ENCODE peak calls at places on chromosomes 12 and 14, in eight cellular contexts. P is cardiac muscle cell; I is ascending aorta; J is ovary; X is right cardiac atrium; V is spleen; L is adrenal gland; N is effector memory CD4-positive, alpha-beta T cell. S is an unnamed sample. For H3K4me1, the result is how much of the 10 kb centered on the place peaks cover.

GRCh38 chr12:116360579-116361403 is 83.3 kb upstream of the MED13L start:
- DNase-seq in P (no peak), I (no peak), J (no peak), X (no peak), V (peak), L (no peak), N (no peak), S (peak)

GRCh38 chr12:107759410-107759809 is 1.5 kb downstream of the PRDM4 start:
- DNase-seq in P (peak), I (no peak), J (no peak), X (no peak), V (no peak), L (no peak), N (no peak), S (no peak)

GRCh38 chr12:29414368-29414767 is 33.4 kb upstream of the ERGIC2 start:
- DNase-seq in P (no peak), I (no peak), J (no peak), X (no peak), V (no peak), L (no peak), N (no peak), S (no peak)

GRCh38 chr14:96207686-96208085 is 3.0 kb downstream of the BDKRB2 start:
- DNase-seq in P (no peak), I (no peak), J (no peak), X (no peak), V (no peak), L (no peak), N (no peak), S (no peak)

GRCh38 chr12:79262938-79263337 is 398.4 kb downstream of the SYT1 start:
- DNase-seq in P (no peak), I (no peak), J (no peak), X (no peak), V (no peak), L (no peak), N (no peak), S (no peak)

GRCh38 chr12:93751864-93752610 is 74.9 kb downstream of the CRADD start:
- DNase-seq in P (no peak), I (no peak), J (no peak), X (no peak), V (no peak), L (no peak), N (no peak), S (no peak)

GRCh38 chr12:63913929-63914328 is 69.4 kb downstream of the SRGAP1 start:
- DNase-seq in P (no peak), I (no peak), J (no peak), X (no peak), V (no peak), L (no peak), N (no peak), S (no peak)

GRCh38 chr14:100900837-100901390 is 2.6 kb downstream of the RTL1 start:
- DNase-seq in P (peak), I (peak), J (peak), X (no peak), V (peak), L (peak), N (no peak), S (no peak)

GRCh38 chr14:54312166-54312801 is 84.5 kb upstream of the CDKN3 start:
- DNase-seq in P (peak), I (no peak), J (no peak), X (peak), V (no peak), L (no peak), N (no peak), S (no peak)

GRCh38 chr12:91974541-91974940 is 171.1 kb downstream of the BTG1 start:
- DNase-seq in P (no peak), I (no peak), J (no peak), X (no peak), V (no peak), L (no peak), N (no peak), S (no peak)

GRCh38 chr14:56087824-56088571 is 30.2 kb upstream of the PELI2 start:
- DNase-seq in P (no peak), I (no peak), J (no peak), X (no peak), V (no peak), L (no peak), N (no peak), S (no peak)

GRCh38 chr14:75794615-75795038 is 133.6 kb downstream of the TTLL5 start:
- DNase-seq in P (peak), I (no peak), J (no peak), X (no peak), V (no peak), L (no peak), N (no peak), S (no peak)

GRCh38 chr14:81464253-81465001 is 64.3 kb upstream of the STON2 start:
- DNase-seq in P (peak), I (no peak), J (peak), X (no peak), V (no peak), L (peak), N (peak), S (no peak)

GRCh38 chr12:30110970-30111586 is 327.3 kb upstream of the TMTC1 start:
- DNase-seq in P (peak), I (no peak), J (no peak), X (no peak), V (no peak), L (no peak), N (no peak), S (no peak)

GRCh38 chr12:117468016-117468415 is 106.6 kb upstream of the NOS1 start:
- DNase-seq in P (no peak), I (no peak), J (no peak), X (no peak), V (no peak), L (no peak), N (no peak), S (no peak)

GRCh38 chr14:103374121-103374520 is 11.1 kb upstream of the MARK3 start:
- DNase-seq in P (no peak), I (no peak), J (no peak), X (no peak), V (no peak), L (no peak), N (no peak), S (no peak)

GRCh38 chr14:24058260-24058950 is 6.6 kb downstream of the CARMIL3 start:
- DNase-seq in P (peak), I (peak), J (peak), X (peak), V (peak), L (peak), N (no peak), S (peak)

GRCh38 chr12:108442077-108442476 is 73.0 kb upstream of the FICD start:
- DNase-seq in P (peak), I (no peak), J (no peak), X (no peak), V (no peak), L (no peak), N (no peak), S (no peak)

GRCh38 chr14:95507701-95508103 is 8.7 kb downstream of the SYNE3 start:
- DNase-seq in P (peak), I (peak), J (no peak), X (peak), V (peak), L (peak), N (no peak), S (no peak)

GRCh38 chr12:69345742-69346141 is 2.4 kb upstream of the LYZ start:
- DNase-seq in P (no peak), I (no peak), J (no peak), X (no peak), V (no peak), L (no peak), N (no peak), S (no peak)

GRCh38 chr12:82937151-82937550 is 250.4 kb downstream of the TMTC2 start:
- DNase-seq in P (peak), I (no peak), J (no peak), X (no peak), V (no peak), L (no peak), N (no peak), S (no peak)

GRCh38 chr14:74647061-74647833 is 35.2 kb upstream of the LTBP2 start:
- DNase-seq in P (no peak), I (no peak), J (no peak), X (no peak), V (no peak), L (no peak), N (no peak), S (no peak)

GRCh38 chr14:22168092-22168955 is 420.7 kb downstream of the DAD1 start:
- DNase-seq in P (peak), I (no peak), J (no peak), X (no peak), V (no peak), L (no peak), N (no peak), S (no peak)

GRCh38 chr12:15726029-15726756 is 63.0 kb downstream of the EPS8 start:
- DNase-seq in P (peak), I (no peak), J (no peak), X (no peak), V (no peak), L (no peak), N (no peak), S (no peak)

GRCh38 chr12:40834321-40834720 is 142.1 kb downstream of the CNTN1 start:
- DNase-seq in P (no peak), I (no peak), J (no peak), X (no peak), V (no peak), L (no peak), N (no peak), S (no peak)

GRCh38 chr12:49703647-49704137 is 3.5 kb downstream of the FMNL3 start:
- DNase-seq in P (peak), I (no peak), J (no peak), X (no peak), V (no peak), L (no peak), N (peak), S (no peak)

GRCh38 chr12:92717202-92717601 is 14.4 kb downstream of the PLEKHG7 start:
- DNase-seq in P (peak), I (no peak), J (no peak), X (no peak), V (no peak), L (no peak), N (no peak), S (no peak)

GRCh38 chr12:45292486-45293195 is 76.7 kb downstream of the ANO6 start:
- DNase-seq in P (no peak), I (peak), J (peak), X (no peak), V (no peak), L (no peak), N (no peak), S (no peak)

GRCh38 chr12:7321624-7322023 is 17.8 kb downstream of the ACSM4 start:
- DNase-seq in P (no peak), I (no peak), J (no peak), X (no peak), V (no peak), L (no peak), N (no peak), S (no peak)

GRCh38 chr14:56085471-56085870 is 32.7 kb upstream of the PELI2 start:
- DNase-seq in P (no peak), I (no peak), J (no peak), X (no peak), V (no peak), L (no peak), N (no peak), S (no peak)

GRCh38 chr14:92108345-92109254 is 2.2 kb upstream of the ATXN3 start:
- DNase-seq in P (peak), I (no peak), J (no peak), X (no peak), V (no peak), L (no peak), N (no peak), S (no peak)

GRCh38 chr14:54175298-54175942 is 218.8 kb upstream of the BMP4 start:
- DNase-seq in P (peak), I (peak), J (peak), X (peak), V (no peak), L (peak), N (no peak), S (no peak)

GRCh38 chr12:40819427-40820108 is 127.3 kb downstream of the CNTN1 start:
- DNase-seq in P (no peak), I (no peak), J (peak), X (peak), V (peak), L (peak), N (no peak), S (peak)

GRCh38 chr14:97625512-97625911 is 828.3 kb downstream of the VRK1 start:
- DNase-seq in P (no peak), I (no peak), J (no peak), X (no peak), V (no peak), L (no peak), N (no peak), S (no peak)

GRCh38 chr12:92952394-92952793 is 23.3 kb upstream of the EEA1 start:
- DNase-seq in P (no peak), I (no peak), J (no peak), X (no peak), V (no peak), L (no peak), N (no peak), S (no peak)

GRCh38 chr12:126936181-126936851 is 1330.7 kb upstream of the TMEM132C start:
- DNase-seq in P (no peak), I (no peak), J (no peak), X (peak), V (no peak), L (peak), N (no peak), S (no peak)

DNA sequence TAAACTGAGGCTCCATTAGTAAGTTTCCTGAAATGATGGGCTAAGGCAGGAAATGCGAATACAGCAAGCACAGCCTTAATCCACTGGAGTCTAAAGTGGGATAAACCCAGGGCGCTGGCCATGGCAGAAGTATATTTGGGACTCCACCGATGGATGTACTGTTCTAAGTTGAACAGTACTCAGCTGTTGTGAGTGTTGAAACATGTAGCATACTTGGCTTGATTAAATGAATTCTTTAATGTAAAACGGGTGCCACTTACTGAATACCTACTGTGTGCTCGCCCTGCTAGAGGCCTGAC is 1.0 kb downstream of the SSPN start:
- DNase-seq in P (peak), I (no peak), J (no peak), X (peak), V (no peak), L (no peak), N (no peak), S (no peak)
- H3K4me3 ChIP-seq in P (peak), I (peak), J (peak), X (peak), V (peak), L (no peak), N (no peak), S (peak)

GRCh38 chr14:99213101-99213500 is 58.9 kb downstream of the BCL11B start:
- DNase-seq in P (no peak), I (no peak), J (no peak), X (no peak), V (peak), L (no peak), N (no peak), S (no peak)
- H3K4me1 ChIP-seq in P (under half), I (under half), J (under half), X (under half), V (under half), L (under half), N (half or more), S (under half)

GRCh38 chr14:72574687-72575086 is 319.2 kb downstream of the DPF3 start:
- DNase-seq in P (no peak), I (no peak), J (no peak), X (no peak), V (no peak), L (no peak), N (no peak), S (no peak)

GRCh38 chr14:72576258-72576657 is 317.6 kb downstream of the DPF3 start:
- DNase-seq in P (peak), I (no peak), J (no peak), X (no peak), V (no peak), L (no peak), N (no peak), S (no peak)

GRCh38 chr14:72577521-72577920 is 316.4 kb downstream of the DPF3 start:
- DNase-seq in P (no peak), I (no peak), J (no peak), X (no peak), V (no peak), L (no peak), N (no peak), S (no peak)

GRCh38 chr14:72582582-72582981 is 311.3 kb downstream of the DPF3 start:
- DNase-seq in P (no peak), I (no peak), J (no peak), X (no peak), V (no peak), L (no peak), N (no peak), S (no peak)

DNA sequence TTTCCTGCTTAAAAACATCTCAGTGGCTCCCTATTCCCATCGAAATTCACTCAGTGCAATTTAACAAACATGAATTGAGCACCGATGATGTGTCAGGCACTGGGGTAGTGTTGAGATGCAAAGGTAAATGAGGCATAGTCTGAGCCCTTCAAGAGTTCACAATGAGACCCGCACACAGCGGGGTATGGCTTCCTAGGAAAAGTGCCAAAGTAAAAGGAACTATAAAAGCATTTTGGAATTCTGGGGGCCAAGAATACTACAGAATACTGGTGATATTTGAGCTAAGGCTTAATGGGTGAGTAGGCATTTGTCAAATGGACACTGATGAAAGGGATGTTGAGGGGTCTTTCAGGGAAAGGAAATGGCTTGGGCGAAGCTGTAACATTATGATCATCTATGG is 315.4 kb downstream of the DPF3 start:
- DNase-seq in P (no peak), I (no peak), J (no peak), X (no peak), V (no peak), L (no peak), N (no peak), S (no peak)
- H3K4me3 ChIP-seq in P (no peak), I (no peak), J (no peak), X (no peak), V (no peak), L (no peak), N (no peak), S (no peak)

DNA sequence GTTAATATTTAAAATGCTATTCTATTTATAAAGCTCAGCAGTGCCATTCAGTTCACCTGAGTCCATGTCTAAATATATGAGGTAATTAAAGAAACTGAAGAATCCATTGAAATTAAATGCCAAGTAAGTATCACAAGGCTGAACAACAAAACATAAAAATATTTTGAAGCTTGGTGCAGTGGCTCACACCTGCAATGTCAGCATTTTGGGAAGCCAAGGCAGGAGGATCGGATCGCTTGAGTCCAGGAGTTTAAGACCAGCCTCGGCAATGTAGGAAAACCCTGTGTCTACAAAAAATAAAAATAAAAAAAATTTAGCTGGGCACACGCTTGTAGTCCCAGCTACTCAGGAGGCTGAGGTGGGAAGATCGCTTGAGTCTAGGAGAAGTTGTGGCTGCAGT is 101.8 kb downstream of the OSBPL8 start:
- DNase-seq in P (no peak), I (no peak), J (no peak), X (no peak), V (no peak), L (no peak), N (no peak), S (no peak)
- H3K4me1 ChIP-seq in P (under half), I (under half), J (under half), X (under half), V (under half), L (under half), N (under half), S (under half)

DNA sequence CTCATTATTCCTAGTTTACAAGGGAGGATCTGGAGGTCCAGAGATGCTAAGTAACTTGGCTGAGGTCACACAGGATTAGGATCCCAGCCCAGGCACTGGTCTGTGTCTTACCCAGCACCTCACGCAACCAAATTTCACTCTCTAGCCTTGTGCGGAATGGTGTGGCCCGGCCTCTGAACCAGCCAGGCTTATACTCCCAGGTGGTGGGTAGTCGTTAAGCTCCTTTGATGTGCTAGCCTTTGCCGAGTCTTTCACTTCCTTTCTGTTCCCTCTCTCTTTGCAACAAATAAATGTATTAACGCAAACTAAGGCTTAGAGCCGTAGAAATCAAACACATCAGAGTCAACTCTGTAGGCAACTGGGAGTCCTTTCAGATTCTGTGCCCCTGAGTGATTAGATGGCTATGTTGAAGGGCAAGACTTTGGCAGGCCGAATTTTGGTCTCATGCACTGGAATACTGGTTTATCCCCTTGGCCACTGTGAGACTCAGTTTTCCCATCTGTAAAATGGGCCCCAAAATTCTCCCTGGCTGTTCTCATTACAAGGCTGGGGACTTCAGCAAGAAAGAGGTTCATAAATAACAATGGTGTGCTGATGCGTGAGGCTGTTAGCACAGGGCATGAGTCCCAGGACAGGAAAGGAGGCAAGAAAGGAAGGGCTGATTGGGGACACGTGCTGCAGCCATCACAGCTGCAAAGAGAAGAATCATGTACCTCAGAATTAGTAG is 126.3 kb downstream of the AACS start:
- DNase-seq in P (no peak), I (no peak), J (no peak), X (no peak), V (no peak), L (no peak), N (no peak), S (no peak)
- H3K4me3 ChIP-seq in P (no peak), I (no peak), J (no peak), X (no peak), V (no peak), L (no peak), N (no peak), S (no peak)

DNA sequence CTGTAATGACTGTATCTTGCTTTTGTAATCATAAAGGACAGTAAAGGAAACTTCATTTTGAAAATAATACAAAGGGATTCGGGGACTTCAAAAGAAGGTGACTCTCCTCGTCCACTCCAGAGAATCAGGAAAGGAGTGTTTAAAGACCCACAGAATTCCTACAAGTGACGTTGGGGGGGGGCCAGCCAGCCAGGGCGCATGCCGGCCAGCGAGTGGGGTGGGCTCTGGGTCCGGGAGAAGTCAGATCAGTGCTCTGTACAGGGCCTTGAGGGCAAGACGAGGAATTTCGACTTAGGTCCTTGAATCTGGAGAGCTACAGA is 1.0 kb upstream of the CD9 start:
- DNase-seq in P (no peak), I (no peak), J (no peak), X (no peak), V (no peak), L (no peak), N (no peak), S (no peak)
- H3K4me1 ChIP-seq in P (under half), I (under half), J (under half), X (under half), V (under half), L (under half), N (under half), S (under half)

S was measured in kidney.